ENCODE peak calls at places on chromosomes 5 and 9, in nine cellular contexts. D, H, N, Q, J, F, R, O and A are unnamed samples.

GRCh38 chr5:141786700-141787099 is 91.5 kb downstream of the PCDH1 start:
- DNase-seq in D (no peak), H (no peak), N (no peak), Q (no peak), J (no peak), F (no peak), R (no peak), O (no peak), A (no peak)

GRCh38 chr5:63603996-63604395 is 358.2 kb downstream of the HTR1A start:
- DNase-seq in D (no peak), H (no peak), N (no peak), Q (no peak), J (no peak), F (no peak), R (no peak), O (no peak), A (no peak)

GRCh38 chr9:22040760-22041159 is 31.7 kb upstream of the CDKN2B start:
- DNase-seq in D (no peak), H (no peak), N (no peak), Q (no peak), J (no peak), F (peak; percentile 15), R (no peak), O (no peak), A (no peak)

GRCh38 chr5:94575196-94575595 is 43.2 kb downstream of the KIAA0825 start:
- DNase-seq in D (no peak), H (no peak), N (no peak), Q (no peak), J (no peak), F (no peak), R (no peak), O (no peak), A (no peak)

GRCh38 chr5:40486437-40487270 is 193.1 kb upstream of the PTGER4 start:
- DNase-seq in D (peak; percentile 66), H (peak; percentile 54), N (peak; percentile 35), Q (no peak), J (no peak), F (no peak), R (peak; percentile 75), O (no peak), A (peak; percentile 39)

GRCh38 chr5:51652980-51653379 is 269.7 kb downstream of the ISL1 start:
- DNase-seq in D (no peak), H (no peak), N (no peak), Q (no peak), J (no peak), F (no peak), R (no peak), O (no peak), A (no peak)

GRCh38 chr5:172952034-172952511 is 7.2 kb upstream of the RPL26L1 start:
- DNase-seq in D (no peak), H (no peak), N (no peak), Q (no peak), J (no peak), F (peak; percentile 35), R (no peak), O (no peak), A (no peak)

GRCh38 chr9:14433841-14434511 is 120.0 kb upstream of the NFIB start:
- DNase-seq in D (no peak), H (peak; percentile 83), N (no peak), Q (no peak), J (no peak), F (peak; percentile 43), R (no peak), O (peak; percentile 63), A (peak; percentile 86)

GRCh38 chr9:112849363-112849922 is 41.2 kb downstream of the SLC46A2 start:
- DNase-seq in D (no peak), H (no peak), N (no peak), Q (no peak), J (no peak), F (no peak), R (no peak), O (peak; percentile 2), A (no peak)

GRCh38 chr9:136544549-136545064 is 1.2 kb downstream of the NOTCH1 start:
- DNase-seq in D (peak; percentile 75), H (peak; percentile 96), N (peak; percentile 35), Q (peak; percentile 56), J (no peak), F (no peak), R (peak; percentile 78), O (peak; percentile 91), A (peak; percentile 89)

GRCh38 chr5:40879163-40879942 is 29.9 kb upstream of the C7 start:
- DNase-seq in D (no peak), H (peak; percentile 18), N (no peak), Q (no peak), J (no peak), F (peak; percentile 50), R (no peak), O (no peak), A (peak; percentile 47)

GRCh38 chr9:20319241-20319640 is 303.1 kb downstream of the MLLT3 start:
- DNase-seq in D (no peak), H (no peak), N (no peak), Q (no peak), J (no peak), F (no peak), R (no peak), O (no peak), A (no peak)

GRCh38 chr5:100905259-100905914 is 2.3 kb upstream of the ST8SIA4 start:
- DNase-seq in D (no peak), H (no peak), N (no peak), Q (no peak), J (peak; percentile 1), F (no peak), R (peak; percentile 58), O (no peak), A (no peak)

GRCh38 chr9:119961774-119962408 is 592.7 kb upstream of the BRINP1 start:
- DNase-seq in D (peak; percentile 7), H (peak; percentile 5), N (no peak), Q (peak; percentile 75), J (peak; percentile 79), F (peak; percentile 18), R (no peak), O (peak; percentile 59), A (no peak)

GRCh38 chr9:73869261-73869660 is 627.9 kb upstream of the RORB start:
- DNase-seq in D (no peak), H (no peak), N (no peak), Q (no peak), J (no peak), F (peak; percentile 64), R (no peak), O (no peak), A (no peak)

GRCh38 chr9:137679249-137679648 is 60.4 kb downstream of the EHMT1 start:
- DNase-seq in D (no peak), H (no peak), N (no peak), Q (no peak), J (peak; percentile 56), F (no peak), R (no peak), O (no peak), A (no peak)

GRCh38 chr9:31104249-31104648 is 1280.2 kb upstream of the ACO1 start:
- DNase-seq in D (no peak), H (no peak), N (no peak), Q (no peak), J (no peak), F (no peak), R (no peak), O (no peak), A (no peak)

GRCh38 chr5:97979740-97980139 is 793.7 kb upstream of the RGMB start:
- DNase-seq in D (no peak), H (no peak), N (no peak), Q (no peak), J (no peak), F (no peak), R (no peak), O (peak; percentile 70), A (no peak)

GRCh38 chr9:93111371-93112115 is 15.5 kb downstream of the CARD19 start:
- DNase-seq in D (no peak), H (no peak), N (no peak), Q (no peak), J (no peak), F (no peak), R (no peak), O (peak; percentile 43), A (no peak)

GRCh38 chr5:10987291-10987806 is 226.3 kb upstream of the DAP start:
- DNase-seq in D (no peak), H (no peak), N (no peak), Q (peak; percentile 67), J (no peak), F (no peak), R (no peak), O (no peak), A (no peak)